ENCODE peak calls at places on chromosomes 11 and 22, in four cellular contexts. C is H1, S is K562, I is HepG2. P is an unnamed sample.

GRCh38 chr11:4459470-4459869 is 10.4 kb downstream of the OR52K2 start:
- DNase-seq in I (no peak), S (no peak), C (no peak), P (no peak)

GRCh38 chr11:19931141-19931767 is 218.6 kb downstream of the NAV2 start:
- DNase-seq in I (no peak), C (no peak), S (no peak), P (no peak)

GRCh38 chr22:27866136-27867091 is 52.6 kb downstream of the PITPNB start:
- DNase-seq in C (no peak), S (no peak), I (peak), P (no peak)

GRCh38 chr11:111155021-111155420 is 90.5 kb upstream of the POU2AF2 start:
- DNase-seq in S (no peak), C (no peak), I (no peak), P (no peak)

GRCh38 chr22:35310556-35311550 is 11.2 kb downstream of the TOM1 start:
- DNase-seq in I (peak), C (no peak), S (no peak), P (no peak)

GRCh38 chr11:24585192-24585591 is 88.3 kb downstream of the LUZP2 start:
- DNase-seq in S (no peak), C (no peak), I (no peak), P (no peak)

GRCh38 chr11:12100886-12101285 is 9.5 kb upstream of the MICAL2 start:
- DNase-seq in C (no peak), S (no peak), I (no peak), P (no peak)

GRCh38 chr22:19974935-19975706 is 33.5 kb upstream of the TXNRD2 start:
- DNase-seq in I (no peak), S (peak), C (no peak), P (no peak)

GRCh38 chr11:72599325-72600117 is 74.7 kb downstream of the PDE2A start:
- DNase-seq in C (no peak), I (no peak), S (no peak), P (no peak)

GRCh38 chr22:38187413-38188212 is 6.0 kb upstream of the PLA2G6 start:
- DNase-seq in C (no peak), I (peak), S (no peak), P (no peak)

GRCh38 chr22:48901324-48901723 is 926.3 kb downstream of the BRD1 start:
- DNase-seq in I (no peak), S (no peak), C (no peak), P (no peak)
- TF ChIP-seq HDAC6 in I (no peak), S (no peak), C (no peak), P (no peak)

GRCh38 chr11:133064152-133064877 is 468.0 kb downstream of the OPCML start:
- DNase-seq in C (peak), I (peak), S (no peak), P (no peak)
- TF ChIP-seq HDAC6 in C (no peak), I (no peak), S (no peak), P (no peak)

GRCh38 chr22:50175921-50176849 is 5.7 kb downstream of the PANX2 start:
- DNase-seq in I (no peak), S (no peak), C (no peak), P (no peak)
- TF ChIP-seq HDAC6 in I (no peak), S (no peak), C (no peak), P (no peak)

DNA sequence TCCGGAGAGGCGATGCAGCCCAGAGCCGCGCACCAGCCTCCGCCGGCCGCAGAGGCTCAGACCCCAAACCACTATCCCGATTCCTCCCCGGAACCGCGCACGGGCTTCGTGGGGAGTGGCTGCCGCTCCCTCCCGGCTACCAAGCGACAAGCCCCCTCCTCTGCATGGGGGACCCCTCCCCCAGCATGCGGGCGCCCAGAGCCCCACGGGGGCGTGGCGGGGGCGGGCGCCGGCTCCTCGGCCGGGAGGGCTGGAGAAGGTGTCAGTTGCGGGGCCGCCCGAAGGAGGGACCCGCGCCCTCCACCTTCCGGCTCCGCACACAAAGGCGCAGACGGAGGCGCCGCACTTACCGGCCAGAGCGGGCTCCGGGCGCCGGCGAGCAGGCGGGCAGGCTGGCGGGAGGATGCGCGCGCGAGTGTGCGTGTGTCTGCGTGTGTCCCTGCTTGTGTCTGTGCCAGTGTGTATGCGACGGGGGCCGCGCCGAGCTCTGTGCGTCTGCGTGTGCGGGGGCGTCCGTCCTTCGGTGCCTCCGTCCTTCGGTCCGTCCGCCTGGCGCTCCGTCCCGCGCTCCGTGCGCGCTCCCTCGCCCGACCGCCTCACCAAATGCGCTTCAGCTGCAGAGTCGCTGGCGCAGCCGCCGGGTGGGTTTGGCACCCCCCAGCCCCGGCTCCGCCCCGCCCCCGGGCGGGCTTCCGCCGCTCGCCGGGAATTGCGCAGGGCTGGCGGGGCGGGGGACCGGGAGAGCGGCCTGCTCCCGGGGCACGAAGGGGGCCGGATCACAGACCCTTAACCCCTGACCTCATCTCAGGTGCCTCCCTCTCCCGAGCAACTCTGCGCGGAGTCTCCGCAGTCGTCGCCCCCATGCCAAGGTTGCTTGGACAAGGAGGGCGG is at the start of gene PTPN5:
- DNase-seq in S (no peak), I (no peak), C (no peak), P (no peak)
- TF ChIP-seq HDAC6 in S (no peak), I (no peak), C (no peak), P (peak)